ENCODE peak calls at places on chromosome 1, in eight cellular contexts. E is left cardiac atrium, X is neural progenitor cell, N is endothelial cell, V is lower lobe of right lung, A is EH, T is fibroblast of gingiva, R is H54. C is an unnamed sample.

GRCh38 chr1:240743696-240744095 is 131.7 kb upstream of the GREM2 start:
- DNase-seq in R (no peak), T (no peak), A (no peak), X (peak; percentile 16), V (no peak), N (no peak), E (no peak), C (no peak)

GRCh38 chr1:87074001-87074795 is 159.8 kb downstream of the HS2ST1 start:
- DNase-seq in R (no peak), E (no peak), V (no peak), T (peak; percentile 24), X (no peak), A (no peak), N (no peak), C (no peak)

GRCh38 chr1:41073971-41074370 is 52.4 kb upstream of the SLFNL1 start:
- DNase-seq in N (no peak), V (no peak), T (peak; percentile 6), A (peak; percentile 79), R (peak; percentile 33), X (no peak), E (no peak), C (no peak)

GRCh38 chr1:161216945-161217712 is 2.0 kb downstream of the FCER1G start:
- DNase-seq in E (peak; percentile 36), R (no peak), V (peak; percentile 10), T (peak; percentile 86), X (no peak), A (peak; percentile 72), N (no peak), C (no peak)

GRCh38 chr1:206068314-206068713 is 15.3 kb downstream of the RHEX start:
- DNase-seq in N (no peak), A (no peak), E (no peak), V (no peak), T (no peak), R (no peak), X (no peak), C (no peak)

GRCh38 chr1:229452956-229453801 is 19.3 kb upstream of the ACTA1 start:
- DNase-seq in R (no peak), E (no peak), A (peak; percentile 44), V (no peak), N (no peak), X (peak; percentile 44), T (peak; percentile 28), C (no peak)

GRCh38 chr1:23483327-23484252 is at the start of gene ASAP3:
- DNase-seq in R (no peak), N (peak; percentile 38), V (peak; percentile 59), E (peak; percentile 58), A (peak; percentile 68), T (peak; percentile 25), X (peak; percentile 54), C (peak; percentile 40)

GRCh38 chr1:53507115-53507816 is 48.1 kb downstream of the DMRTB1 start:
- DNase-seq in A (no peak), X (peak; percentile 69), R (no peak), N (no peak), V (no peak), T (no peak), E (no peak), C (no peak)

GRCh38 chr1:181806791-181807190 is 254.7 kb downstream of the ZNF648 start:
- DNase-seq in V (no peak), X (peak; percentile 27), N (no peak), R (no peak), E (no peak), A (no peak), T (no peak), C (no peak)

GRCh38 chr1:183497218-183497617 is 24.9 kb downstream of the SMG7 start:
- DNase-seq in N (no peak), X (no peak), T (no peak), R (no peak), E (no peak), V (no peak), A (no peak), C (no peak)

GRCh38 chr1:206933333-206933945 is 11.7 kb upstream of the FCMR start:
- DNase-seq in X (peak; percentile 57), V (peak; percentile 67), E (peak; percentile 35), R (peak; percentile 32), N (peak; percentile 78), A (peak; percentile 23), T (no peak), C (no peak)

GRCh38 chr1:218474089-218474488 is 129.0 kb downstream of the TGFB2 start:
- DNase-seq in E (no peak), X (no peak), A (no peak), N (no peak), T (no peak), V (no peak), R (no peak), C (no peak)

GRCh38 chr1:1426961-1427934 is 6.2 kb upstream of the ANKRD65 start:
- DNase-seq in T (no peak), A (peak; percentile 19), V (peak; percentile 53), N (no peak), X (peak; percentile 93), R (no peak), E (peak; percentile 55), C (no peak)

GRCh38 chr1:23446644-23447310 is 22.2 kb upstream of the TCEA3 start:
- DNase-seq in V (no peak), R (no peak), X (no peak), N (no peak), E (no peak), T (no peak), A (no peak), C (no peak)

GRCh38 chr1:51369171-51369570 is 38.8 kb upstream of the TTC39A start:
- DNase-seq in T (no peak), R (no peak), E (no peak), X (no peak), N (no peak), V (no peak), A (no peak), C (no peak)

GRCh38 chr1:217407426-217407825 is 223.5 kb downstream of the GPATCH2 start:
- DNase-seq in V (no peak), T (no peak), R (no peak), X (no peak), E (no peak), N (no peak), A (no peak), C (no peak)

GRCh38 chr1:197787056-197787455 is 11.8 kb upstream of the DENND1B start:
- DNase-seq in V (no peak), E (no peak), T (no peak), N (no peak), R (no peak), A (peak; percentile 89), X (no peak), C (no peak)

GRCh38 chr1:32115496-32115895 is 7.6 kb downstream of the KPNA6 start:
- DNase-seq in V (no peak), E (no peak), A (peak; percentile 44), R (no peak), T (no peak), N (no peak), X (no peak), C (no peak)

GRCh38 chr1:46456411-46456963 is 33.1 kb upstream of the DMBX1 start:
- DNase-seq in R (no peak), E (no peak), X (no peak), T (no peak), V (no peak), N (no peak), A (peak; percentile 13), C (no peak)

GRCh38 chr1:179817789-179818188 is 59.8 kb downstream of the TOR1AIP2 start:
- DNase-seq in V (no peak), X (no peak), E (peak; percentile 76), T (peak; percentile 93), N (no peak), R (no peak), A (peak; percentile 93), C (no peak)

GRCh38 chr1:49098866-49099265 is 322.2 kb upstream of the BEND5 start:
- DNase-seq in E (no peak), N (no peak), X (no peak), A (no peak), R (no peak), T (no peak), V (no peak), C (no peak)

GRCh38 chr1:30010506-30011106 is 712.8 kb downstream of the MATN1 start:
- DNase-seq in T (no peak), E (no peak), R (no peak), N (no peak), X (no peak), V (no peak), A (no peak), C (no peak)